ENCODE peak calls at places on chromosomes 6 and 20, in five cellular contexts. J is lung, D is psoas muscle, K is fibroblast of lung, N is cardiac muscle cell. C is an unnamed sample.

GRCh38 chr6:21593412-21593926 is at the start of gene SOX4:
- DNase-seq in J (peak; percentile 95), D (peak; percentile 89), K (peak; percentile 98), N (peak; percentile 98), C (peak; percentile 94)

GRCh38 chr6:9405369-9405768 is 970.0 kb upstream of the SLC35B3 start:
- DNase-seq in J (no peak), D (no peak), K (peak; percentile 93), N (no peak), C (peak; percentile 85)

GRCh38 chr6:68638225-68638900 is 3.3 kb downstream of the ADGRB3 start:
- DNase-seq in J (no peak), D (peak; percentile 23), K (peak; percentile 27), N (peak; percentile 60), C (no peak)

GRCh38 chr20:51189814-51190782 is 167.2 kb upstream of the KCNG1 start:
- DNase-seq in J (no peak), D (no peak), K (no peak), N (no peak), C (no peak)

GRCh38 chr6:113447088-113447831 is 409.9 kb upstream of the MARCKS start:
- DNase-seq in J (no peak), D (no peak), K (peak; percentile 96), N (no peak), C (peak; percentile 92)

GRCh38 chr6:167512926-167513325 is 188.0 kb downstream of the TTLL2 start:
- DNase-seq in J (no peak), D (no peak), K (no peak), N (no peak), C (no peak)

GRCh38 chr20:62457831-62458230 is 18.0 kb downstream of the GATA5 start:
- DNase-seq in J (no peak), D (no peak), K (no peak), N (no peak), C (no peak)

GRCh38 chr6:85464260-85464644 is 14.4 kb downstream of the NT5E start:
- DNase-seq in J (no peak), D (peak; percentile 22), K (peak; percentile 99), N (no peak), C (peak; percentile 83)

GRCh38 chr6:12403201-12403826 is 113.2 kb downstream of the EDN1 start:
- DNase-seq in J (no peak), D (no peak), K (peak; percentile 66), N (no peak), C (peak; percentile 32)

GRCh38 chr20:11144114-11144513 is 470.3 kb upstream of the JAG1 start:
- DNase-seq in J (no peak), D (no peak), K (peak; percentile 97), N (no peak), C (peak; percentile 94)

GRCh38 chr6:97687916-97688315 is 404.9 kb upstream of the MMS22L start:
- DNase-seq in J (no peak), D (no peak), K (peak; percentile 61), N (no peak), C (no peak)

GRCh38 chr6:37607949-37608348 is 89.7 kb downstream of the MDGA1 start:
- DNase-seq in J (no peak), D (no peak), K (peak; percentile 63), N (peak; percentile 30), C (no peak)

GRCh38 chr6:355809-356208 is 35.7 kb upstream of the IRF4 start:
- DNase-seq in J (no peak), D (no peak), K (no peak), N (no peak), C (no peak)

GRCh38 chr20:2059411-2059810 is 42.2 kb upstream of the STK35 start:
- DNase-seq in J (no peak), D (no peak), K (no peak), N (no peak), C (no peak)

GRCh38 chr6:44143731-44144130 is 14.9 kb upstream of the CAPN11 start:
- DNase-seq in J (no peak), D (no peak), K (no peak), N (no peak), C (no peak)

GRCh38 chr6:169292340-169293124 is 38.9 kb upstream of the THBS2 start:
- DNase-seq in J (no peak), D (peak; percentile 52), K (peak; percentile 93), N (no peak), C (peak; percentile 94)

GRCh38 chr6:166616261-166617226 is 10.5 kb downstream of the RPS6KA2 start:
- DNase-seq in J (no peak), D (no peak), K (no peak), N (no peak), C (no peak)

GRCh38 chr20:8943638-8944037 is 125.2 kb upstream of the PLCB4 start:
- DNase-seq in J (no peak), D (no peak), K (no peak), N (no peak), C (no peak)

GRCh38 chr20:49100934-49101333 is 54.8 kb downstream of the CSE1L start:
- DNase-seq in J (no peak), D (no peak), K (no peak), N (no peak), C (no peak)

GRCh38 chr20:58388028-58388601 is 914 bp upstream of the VAPB start:
- DNase-seq in J (no peak), D (no peak), K (no peak), N (no peak), C (no peak)

GRCh38 chr6:53424976-53425718 is 76.4 kb upstream of the ELOVL5 start:
- DNase-seq in J (no peak), D (no peak), K (no peak), N (no peak), C (no peak)

GRCh38 chr6:70221025-70221714 is 81.7 kb downstream of the COL9A1 start:
- DNase-seq in J (no peak), D (no peak), K (peak; percentile 14), N (peak; percentile 66), C (no peak)

GRCh38 chr6:142112451-142113061 is 20.2 kb upstream of the GJE1 start:
- DNase-seq in J (peak; percentile 70), D (peak; percentile 42), K (peak; percentile 64), N (peak; percentile 89), C (peak; percentile 44)

GRCh38 chr6:28969129-28969528 is 36.0 kb downstream of the ZNF311 start:
- DNase-seq in J (no peak), D (no peak), K (no peak), N (no peak), C (no peak)

DNA sequence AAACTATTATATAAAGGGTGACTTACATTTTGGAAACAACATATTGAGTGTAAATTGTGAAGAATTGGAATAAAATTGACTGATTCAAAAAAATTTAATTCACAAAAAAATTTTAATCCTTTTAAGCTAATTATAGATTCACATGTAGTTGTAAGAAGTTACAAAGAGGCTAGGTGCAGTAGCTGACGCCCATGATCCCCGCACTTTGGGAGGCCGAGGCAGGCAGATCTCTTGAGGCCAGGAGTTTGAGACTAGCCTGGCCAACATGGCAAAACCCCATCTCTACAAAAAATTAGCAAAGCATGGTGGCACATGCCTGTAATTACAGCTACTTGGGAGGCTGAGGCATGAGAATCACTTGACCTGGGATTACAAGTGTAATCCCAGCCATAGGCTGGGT is 30.3 kb upstream of the KHDC1 start:
- DNase-seq in J (no peak), D (no peak), K (no peak), N (no peak), C (no peak)
- TF ChIP-seq CTCF in J (no peak), D (no peak), K (no peak), N (no peak), C (no peak)

GRCh38 chr20:3698511-3699436 is 13.6 kb downstream of the SIGLEC1 start:
- DNase-seq in J (no peak), D (no peak), K (no peak), N (no peak), C (no peak)

GRCh38 chr20:3702992-3703391 is 9.4 kb downstream of the SIGLEC1 start:
- DNase-seq in J (no peak), D (no peak), K (no peak), N (no peak), C (no peak)

GRCh38 chr20:3704085-3704484 is 8.3 kb downstream of the SIGLEC1 start:
- DNase-seq in J (no peak), D (no peak), K (no peak), N (no peak), C (no peak)

GRCh38 chr20:3697588-3698235 is 14.7 kb downstream of the SIGLEC1 start:
- DNase-seq in J (no peak), D (no peak), K (no peak), N (no peak), C (no peak)

DNA sequence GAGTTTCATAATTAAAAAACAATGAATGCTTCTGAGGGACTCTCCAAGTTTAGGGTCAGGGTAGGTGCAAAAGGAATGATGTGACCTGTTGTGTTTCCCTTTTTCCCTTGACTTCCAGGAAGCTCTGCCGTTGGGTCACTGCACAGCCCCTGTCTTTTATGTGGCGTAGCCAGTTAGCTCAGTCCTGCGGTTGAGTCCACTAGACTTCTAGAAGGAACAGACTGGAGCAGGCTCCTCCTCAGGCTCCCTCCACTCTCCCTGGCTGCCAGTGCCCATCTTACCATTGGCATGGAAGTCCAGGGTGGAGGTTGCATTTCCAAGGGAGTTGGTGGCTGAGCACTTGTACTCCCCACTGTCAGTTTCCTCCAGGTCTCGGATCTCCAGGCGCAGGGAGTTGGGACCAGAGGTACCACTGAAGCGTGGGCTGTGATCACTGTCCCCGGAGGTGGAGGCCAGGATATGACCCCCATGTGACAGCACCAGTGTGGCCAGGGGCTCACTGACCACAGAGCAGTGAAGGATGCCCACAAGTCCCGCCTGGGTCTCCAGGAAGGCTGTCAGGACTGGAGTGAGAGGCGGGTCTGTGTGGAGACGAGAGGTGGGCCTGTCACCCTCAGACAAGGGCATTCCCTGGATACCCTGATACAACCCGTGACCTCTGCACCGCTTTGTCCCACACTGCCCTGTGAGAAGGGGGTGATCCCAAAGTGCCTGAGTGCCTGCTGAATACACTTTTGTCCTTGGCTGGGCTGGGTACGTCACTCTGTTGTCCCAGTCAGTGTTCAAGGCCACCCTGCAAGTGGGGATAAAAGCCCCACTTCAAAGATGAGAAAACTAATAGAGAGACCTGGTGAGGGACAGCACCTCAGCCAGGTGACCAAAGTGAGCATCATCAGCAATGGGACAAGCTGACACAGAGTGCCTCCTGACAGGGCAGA is 11.1 kb downstream of the SIGLEC1 start:
- DNase-seq in J (no peak), D (no peak), K (no peak), N (no peak), C (no peak)
- H3K4me1 ChIP-seq in J (no peaks in the 10 kb centered on the region), D (no peaks in the 10 kb centered on the region), K (no peaks in the 10 kb centered on the region), N (no peaks in the 10 kb centered on the region), C (no peaks in the 10 kb centered on the region)

DNA sequence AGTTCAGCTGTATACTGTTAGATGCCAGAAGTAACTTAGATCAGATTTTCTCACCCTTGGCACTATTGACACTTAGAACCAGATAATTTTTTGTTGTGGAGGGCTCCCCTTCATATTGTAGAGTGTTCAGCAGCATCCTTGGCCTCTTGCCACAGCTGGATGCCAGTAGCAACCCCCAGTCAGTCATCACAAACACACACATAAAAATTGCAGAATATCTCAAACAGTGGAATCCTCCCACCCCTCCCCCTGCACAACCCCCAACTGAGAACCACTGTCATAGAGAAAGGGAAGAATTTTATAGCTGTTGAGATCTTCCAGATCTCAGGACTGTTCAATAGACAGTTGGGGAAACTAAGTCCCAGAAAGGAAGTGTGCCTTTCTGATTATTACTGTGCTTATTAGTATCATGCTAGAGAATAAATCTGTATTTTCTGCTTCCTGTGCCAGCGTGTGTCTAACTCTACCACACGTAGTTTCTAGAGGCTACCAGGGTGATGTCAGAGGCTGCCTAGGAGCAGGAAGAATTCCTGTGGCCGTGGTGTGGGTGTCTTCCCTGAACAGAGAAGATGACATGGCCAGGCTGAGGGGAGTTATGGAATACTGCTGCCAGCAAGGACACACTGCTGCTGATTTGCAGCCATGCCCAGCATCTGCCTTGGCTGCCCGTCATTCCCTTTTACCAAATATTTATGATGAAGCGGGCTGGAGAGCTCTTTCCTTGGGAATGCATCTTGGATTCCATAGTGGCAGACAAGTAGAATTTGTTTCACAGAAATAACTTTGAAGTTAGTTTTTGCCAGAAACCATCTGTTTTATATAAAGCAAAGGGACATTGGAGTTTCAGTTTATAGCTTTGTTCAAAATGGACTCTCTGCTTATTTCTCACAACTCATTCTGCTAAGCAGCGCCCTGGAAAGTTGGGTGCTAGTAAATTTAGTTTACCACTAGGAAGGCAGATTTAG is 81.0 kb upstream of the VSTM2L start:
- DNase-seq in J (no peak), D (no peak), K (peak; percentile 95), N (no peak), C (peak; percentile 4)
- TF ChIP-seq CTCF in J (no peak), D (no peak), K (no peak), N (no peak), C (no peak)

GRCh38 chr20:53578492-53579222 is 15.0 kb downstream of the ZNF217 start:
- DNase-seq in J (peak; percentile 63), D (no peak), K (peak; percentile 78), N (peak; percentile 90), C (no peak)
- H3K4me1 ChIP-seq in J (peaks cover 5% of the 10 kb centered on the region), D (peaks cover 35% of the 10 kb centered on the region), K (peaks cover 26% of the 10 kb centered on the region), N (peaks cover 23% of the 10 kb centered on the region), C (peaks cover 29% of the 10 kb centered on the region)